ENCODE peak calls at places on chromosome 22, in eight cellular contexts. V is lower lobe of right lung; A is A549; P is adipocyte; L is naive thymus-derived CD4-positive, alpha-beta T cell; B is dorsolateral prefrontal cortex; M is cardiac fibroblast; I is AG04450. O is an unnamed sample.

GRCh38 chr22:36180038-36180880 is 19.7 kb upstream of the APOL3 start:
- DNase-seq in V (peak; percentile 90), A (peak; percentile 55), P (peak; percentile 90), L (peak; percentile 85), B (peak; percentile 82), M (peak; percentile 81), I (no peak), O (no peak)

GRCh38 chr22:48880749-48881148 is 946.9 kb downstream of the BRD1 start:
- DNase-seq in V (peak; percentile 11), A (no peak), P (no peak), L (no peak), B (no peak), M (no peak), I (no peak), O (no peak)

GRCh38 chr22:24185001-24185500 is 3.8 kb downstream of the SUSD2 start:
- DNase-seq in V (peak; percentile 44), A (no peak), P (no peak), L (no peak), B (no peak), M (no peak), I (no peak), O (no peak)

GRCh38 chr22:30650508-30651116 is 15.0 kb downstream of the SLC35E4 start:
- DNase-seq in V (no peak), A (no peak), P (no peak), L (no peak), B (peak; percentile 82), M (no peak), I (no peak), O (no peak)

GRCh38 chr22:35299217-35299716 is 427 bp upstream of the TOM1 start:
- DNase-seq in V (no peak), A (no peak), P (peak; percentile 59), L (no peak), B (no peak), M (peak; percentile 16), I (no peak), O (no peak)

GRCh38 chr22:19448076-19448607 is 631 bp upstream of the C22orf39 start:
- DNase-seq in V (no peak), A (peak; percentile 39), P (peak; percentile 79), L (no peak), B (peak; percentile 35), M (peak; percentile 77), I (no peak), O (peak; percentile 67)

GRCh38 chr22:48561676-48562075 is 1266.0 kb downstream of the BRD1 start:
- DNase-seq in V (peak; percentile 24), A (no peak), P (no peak), L (no peak), B (no peak), M (no peak), I (no peak), O (no peak)

GRCh38 chr22:19876941-19877625 is 22.4 kb upstream of the GNB1L start:
- DNase-seq in V (peak; percentile 38), A (no peak), P (no peak), L (no peak), B (no peak), M (no peak), I (no peak), O (no peak)

GRCh38 chr22:39536711-39537110 is 4.2 kb upstream of the RPS19BP1 start:
- DNase-seq in V (no peak), A (no peak), P (no peak), L (no peak), B (no peak), M (no peak), I (no peak), O (no peak)

GRCh38 chr22:39535302-39535805 is 2.8 kb upstream of the RPS19BP1 start:
- DNase-seq in V (no peak), A (no peak), P (no peak), L (no peak), B (no peak), M (no peak), I (no peak), O (no peak)

GRCh38 chr22:39535831-39536449 is 3.4 kb upstream of the RPS19BP1 start:
- DNase-seq in V (no peak), A (no peak), P (no peak), L (no peak), B (no peak), M (no peak), I (no peak), O (no peak)

GRCh38 chr22:39534092-39534506 is 1.6 kb upstream of the RPS19BP1 start:
- DNase-seq in V (no peak), A (no peak), P (no peak), L (no peak), B (no peak), M (no peak), I (no peak), O (no peak)

GRCh38 chr22:39534591-39535301 is 2.2 kb upstream of the RPS19BP1 start:
- DNase-seq in V (peak; percentile 90), A (peak; percentile 52), P (peak; percentile 91), L (peak; percentile 84), B (peak; percentile 86), M (peak; percentile 75), I (no peak), O (no peak)
- H3K4me3 ChIP-seq in V (no peak overlapping the region), A (no peak overlapping the region), P (no peak overlapping the region), L (no peak overlapping the region), B (peak overlapping the region; percentile 41), M (no peak overlapping the region), I (no peak overlapping the region), O (no peak overlapping the region)

GRCh38 chr22:45880732-45881523 is 96.0 kb downstream of the WNT7B start:
- DNase-seq in V (peak; percentile 37), A (no peak), P (peak; percentile 28), L (no peak), B (no peak), M (no peak), I (no peak), O (no peak)
- H3K4me3 ChIP-seq in V (no peak overlapping the region), A (no peak overlapping the region), P (peak overlapping the region; percentile 33), L (no peak overlapping the region), B (peak overlapping the region; percentile 60), M (no peak overlapping the region), I (peak overlapping the region; percentile 1), O (no peak overlapping the region)

DNA sequence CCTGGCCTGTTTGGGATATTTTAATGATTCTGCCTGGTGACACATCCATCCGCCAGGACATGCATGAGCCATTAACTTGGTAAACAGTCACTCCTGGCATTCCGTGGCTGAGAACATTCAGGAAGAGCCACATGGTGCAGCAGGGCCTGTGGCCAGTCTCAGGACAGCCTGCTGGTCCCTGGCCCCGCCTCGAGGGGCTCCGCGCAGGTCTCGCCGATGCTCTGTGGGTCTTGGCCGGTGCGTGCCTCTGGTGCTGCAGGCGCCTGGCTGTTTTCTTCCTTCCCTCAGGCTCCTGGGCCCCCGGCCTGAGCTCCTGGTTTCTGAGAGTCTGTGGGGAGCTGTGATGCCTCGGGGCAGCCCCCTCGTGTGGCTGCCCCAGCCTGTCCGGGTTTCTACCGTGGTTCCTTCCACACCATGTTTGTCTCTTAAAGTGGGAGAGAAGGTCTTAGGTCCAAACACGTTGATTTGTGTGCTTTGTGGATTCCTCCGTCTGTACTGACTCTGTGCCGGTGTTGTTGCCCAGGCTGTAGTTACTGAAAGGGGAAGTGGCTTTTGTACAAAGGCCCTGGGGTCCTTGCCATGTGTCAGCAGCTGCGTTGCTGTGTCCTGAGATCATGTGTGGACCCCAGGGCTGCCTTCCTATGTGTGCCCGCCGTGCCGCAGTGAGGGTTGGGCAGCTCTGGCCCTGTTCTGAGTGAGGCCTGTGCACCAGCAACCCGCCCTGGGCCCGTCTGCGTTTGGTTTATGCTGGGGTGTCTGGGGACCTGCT is 6.5 kb downstream of the TRABD start:
- DNase-seq in V (no peak), A (no peak), P (no peak), L (peak; percentile 31), B (no peak), M (no peak), I (no peak), O (no peak)
- H3K4me3 ChIP-seq in V (no peak overlapping the region), A (no peak overlapping the region), P (no peak overlapping the region), L (peak overlapping the region; percentile 56), B (no peak overlapping the region), M (no peak overlapping the region), I (no peak overlapping the region), O (no peak overlapping the region)

GRCh38 chr22:44368611-44369010 is 55.9 kb upstream of the SHISAL1 start:
- DNase-seq in V (peak; percentile 7), A (no peak), P (no peak), L (no peak), B (no peak), M (no peak), I (no peak), O (no peak)
- H3K4me3 ChIP-seq in V (no peak overlapping the region), A (no peak overlapping the region), P (no peak overlapping the region), L (no peak overlapping the region), B (no peak overlapping the region), M (no peak overlapping the region), I (no peak overlapping the region), O (no peak overlapping the region)

DNA sequence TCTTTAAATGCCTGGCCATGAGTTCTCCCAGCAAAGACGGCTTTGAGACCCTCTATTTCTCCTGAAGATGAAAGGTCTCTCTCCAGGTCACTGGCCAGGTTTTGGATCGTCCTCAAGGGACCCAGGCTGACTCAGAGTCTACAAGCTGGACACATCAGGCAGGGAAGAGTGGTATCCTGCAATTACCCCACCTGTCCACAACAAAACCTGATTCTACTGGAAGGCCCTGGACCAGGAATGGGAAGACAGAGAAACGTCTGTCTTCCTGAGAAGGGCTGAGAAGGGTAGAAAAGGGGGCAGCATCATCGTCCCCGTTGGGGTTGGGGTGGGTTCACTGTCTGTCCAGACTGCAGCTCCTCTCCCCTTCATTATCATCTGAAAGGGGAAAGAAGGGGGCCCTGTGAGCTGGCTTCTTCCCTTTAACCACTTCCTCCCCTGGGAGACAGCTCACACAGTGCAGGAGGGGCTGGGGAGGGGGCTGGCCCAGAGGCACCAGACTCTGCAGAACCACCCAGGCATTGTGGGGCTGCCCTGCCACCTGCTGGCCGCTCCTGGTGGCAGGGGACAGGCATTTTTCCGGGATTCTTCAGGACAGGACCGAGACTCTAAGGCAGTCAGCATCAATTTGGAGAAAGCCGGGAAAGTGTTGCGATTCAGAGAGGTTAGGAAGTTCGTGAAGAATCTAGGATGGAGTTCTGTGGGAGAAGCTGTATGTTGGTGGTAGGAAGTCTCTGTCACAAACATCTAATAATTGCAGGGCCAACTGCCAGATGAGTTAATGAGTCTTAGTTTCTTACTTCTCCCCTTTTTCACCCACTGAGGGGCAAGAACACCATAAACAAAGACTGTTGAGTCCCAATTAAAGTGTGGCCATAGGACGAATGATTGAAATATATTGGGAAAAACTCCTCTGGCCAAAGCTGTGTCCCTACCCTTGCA is 57.6 kb downstream of the SYN3 start:
- DNase-seq in V (peak; percentile 62), A (peak; percentile 8), P (peak; percentile 82), L (peak; percentile 29), B (peak; percentile 50), M (peak; percentile 56), I (no peak), O (no peak)
- H3K4me3 ChIP-seq in V (no peak overlapping the region), A (no peak overlapping the region), P (no peak overlapping the region), L (no peak overlapping the region), B (no peak overlapping the region), M (no peak overlapping the region), I (no peak overlapping the region), O (no peak overlapping the region)

O was measured in skeletal muscle cell.